ENCODE peak calls at places on chromosome 14, in eight cellular contexts. R, I, X, W, S, O, K and T are unnamed samples.
A peak's percentile ranks its signal among the peaks of the same experiment; 100 is the strongest.

GRCh38 chr14:22653012-22653621 is 9.0 kb upstream of the OR6J1 start:
- DNase-seq in R (peak; percentile 72), I (peak; percentile 33), X (peak; percentile 86), W (peak; percentile 87), S (peak; percentile 69), O (peak; percentile 26), K (peak; percentile 71), T (peak; percentile 61)

GRCh38 chr14:63100597-63100996 is 55.3 kb upstream of the KCNH5 start:
- DNase-seq in R (no peak), I (no peak), X (no peak), W (no peak), S (no peak), O (no peak), K (no peak), T (no peak)

GRCh38 chr14:64201931-64202330 is 92.2 kb downstream of the ESR2 start:
- DNase-seq in R (no peak), I (no peak), X (no peak), W (no peak), S (no peak), O (no peak), K (no peak), T (no peak)

GRCh38 chr14:74619672-74620131 is 7.7 kb upstream of the LTBP2 start:
- DNase-seq in R (no peak), I (no peak), X (no peak), W (peak; percentile 93), S (peak; percentile 98), O (peak; percentile 96), K (no peak), T (no peak)

GRCh38 chr14:32397871-32398640 is 69.0 kb downstream of the AKAP6 start:
- DNase-seq in R (no peak), I (no peak), X (no peak), W (peak; percentile 92), S (peak; percentile 72), O (peak; percentile 40), K (no peak), T (no peak)

GRCh38 chr14:30790827-30791226 is 83.5 kb upstream of the COCH start:
- DNase-seq in R (no peak), I (no peak), X (no peak), W (peak; percentile 2), S (no peak), O (no peak), K (no peak), T (no peak)

GRCh38 chr14:38261620-38262019 is 5.7 kb upstream of the CLEC14A start:
- DNase-seq in R (no peak), I (no peak), X (no peak), W (no peak), S (no peak), O (no peak), K (no peak), T (no peak)

GRCh38 chr14:99314623-99315022 is 42.6 kb upstream of the BCL11B start:
- DNase-seq in R (no peak), I (no peak), X (no peak), W (no peak), S (no peak), O (no peak), K (no peak), T (no peak)

GRCh38 chr14:95138876-95139275 is 18.5 kb downstream of the DICER1 start:
- DNase-seq in R (no peak), I (no peak), X (no peak), W (no peak), S (no peak), O (no peak), K (no peak), T (no peak)

DNA sequence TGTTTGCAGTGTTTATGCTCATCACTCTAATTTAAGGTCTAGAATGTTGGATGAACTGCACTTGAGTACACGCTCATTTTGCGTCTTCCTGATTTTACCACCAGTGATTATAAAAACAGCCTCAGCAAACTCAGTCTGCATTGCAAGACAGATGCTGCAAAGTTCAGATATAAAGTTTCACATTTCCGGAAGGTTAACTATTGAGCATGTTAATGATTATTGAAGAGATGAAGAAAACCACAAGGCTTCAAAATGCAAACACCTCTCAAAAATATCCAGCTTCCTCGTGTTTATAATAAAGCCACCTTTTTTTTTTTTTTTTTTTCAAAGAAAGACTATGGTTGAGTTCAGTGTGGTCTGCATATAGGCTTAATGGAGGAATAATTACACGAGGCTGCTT is 92.1 kb upstream of the BMP4 start:
- DNase-seq in R (no peak), I (no peak), X (no peak), W (no peak), S (no peak), O (no peak), K (no peak), T (no peak)
- TF ChIP-seq CTCF in R (no peak), I (no peak), X (no peak), W (no peak), S (no peak), O (no peak), K (no peak), T (no peak)

GRCh38 chr14:103520657-103521437 is 1.8 kb downstream of the CKB start:
- DNase-seq in R (peak; percentile 69), I (peak; percentile 94), X (peak; percentile 81), W (peak; percentile 80), S (peak; percentile 55), O (no peak), K (peak; percentile 92), T (peak; percentile 83)
- TF ChIP-seq CTCF in R (peak; percentile 49), I (peak; percentile 67), X (peak; percentile 68), W (peak; percentile 39), S (peak; percentile 40), O (peak; percentile 68), K (peak; percentile 57), T (peak; percentile 50)

DNA sequence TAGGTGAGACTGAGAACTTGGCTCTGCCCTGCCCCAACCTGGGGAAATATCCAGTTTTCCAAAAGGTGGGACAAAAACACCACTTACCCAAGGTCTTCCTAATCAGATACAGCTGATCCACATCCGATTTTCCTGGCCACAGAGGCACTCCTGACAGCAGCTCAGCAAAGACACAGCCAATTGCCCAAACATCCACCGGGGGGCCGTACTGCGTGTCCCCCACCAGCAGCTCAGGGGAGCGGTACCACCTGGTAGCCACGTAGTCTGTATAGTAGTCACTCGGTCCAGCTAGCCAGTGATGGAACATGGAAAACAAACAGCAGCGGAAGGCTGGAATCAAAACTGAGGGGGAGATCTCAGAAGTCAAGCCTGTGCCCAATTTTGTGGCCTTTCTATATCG is 28.8 kb downstream of the DMAC2L start:
- DNase-seq in R (peak; percentile 10), I (no peak), X (peak; percentile 50), W (no peak), S (no peak), O (no peak), K (peak; percentile 44), T (no peak)
- TF ChIP-seq CTCF in R (peak; percentile 15), I (no peak), X (peak; percentile 60), W (no peak), S (peak; percentile 13), O (no peak), K (peak; percentile 51), T (no peak)

GRCh38 chr14:93691042-93691780 is 97.1 kb downstream of the PRIMA1 start:
- DNase-seq in R (no peak), I (no peak), X (no peak), W (no peak), S (no peak), O (no peak), K (no peak), T (no peak)
- TF ChIP-seq CTCF in R (no peak), I (no peak), X (peak; percentile 67), W (no peak), S (no peak), O (no peak), K (peak; percentile 30), T (no peak)

DNA sequence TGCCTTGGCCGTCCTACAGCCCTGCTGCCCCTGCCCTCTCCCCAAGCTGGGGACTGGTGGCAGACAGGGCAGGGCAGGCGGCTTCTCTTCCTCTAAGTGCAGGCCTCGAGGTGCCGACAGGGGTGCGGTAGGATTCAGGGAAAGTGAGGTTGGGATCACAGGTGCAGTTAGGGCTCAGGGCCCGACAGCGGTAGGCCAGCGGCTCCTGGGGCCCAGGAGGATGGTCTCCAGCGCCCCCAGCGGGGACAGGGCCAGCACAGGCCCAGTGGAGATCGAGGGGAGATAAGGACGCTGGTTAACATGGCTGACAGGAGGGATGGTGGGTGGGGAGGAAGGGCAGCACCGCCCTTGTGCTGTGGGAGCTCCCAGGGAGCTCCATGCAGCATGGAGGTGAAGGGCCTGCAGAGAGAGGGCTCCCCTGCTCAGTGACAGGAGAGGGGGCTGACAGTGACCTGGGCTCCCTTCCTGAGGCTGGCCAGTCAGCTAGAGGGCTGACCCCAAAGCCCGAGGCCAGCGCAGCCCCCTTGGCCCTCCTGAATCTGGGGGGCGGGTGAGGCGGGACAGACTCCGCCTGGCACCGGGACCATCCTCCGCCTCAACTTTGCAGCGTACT is 860 bp upstream of the CRIP1 start:
- DNase-seq in R (no peak), I (no peak), X (peak; percentile 82), W (no peak), S (no peak), O (no peak), K (peak; percentile 92), T (peak; percentile 71)
- TF ChIP-seq CTCF in R (peak; percentile 9), I (peak; percentile 45), X (peak; percentile 79), W (no peak), S (peak; percentile 50), O (peak; percentile 21), K (peak; percentile 87), T (peak; percentile 31)